ENCODE peak calls at places on chromosomes 5 and 9, in five cellular contexts. P is left ventricle myocardium inferior, Q is RWPE1, D is astrocyte of the cerebellum, K is heart right ventricle. V is an unnamed sample.

GRCh38 chr9:33041459-33042188 is 16.6 kb downstream of the DNAJA1 start:
- DNase-seq in P (no peak), Q (no peak), D (no peak), K (no peak), V (no peak)

GRCh38 chr9:650362-650761 is 191.1 kb upstream of the DMRT1 start:
- DNase-seq in P (no peak), Q (no peak), D (no peak), K (no peak), V (no peak)

GRCh38 chr9:108479989-108480652 is 375.7 kb downstream of the ACTL7B start:
- DNase-seq in P (no peak), Q (no peak), D (no peak), K (no peak), V (no peak)

GRCh38 chr5:87383216-87383615 is 29.5 kb downstream of the CCNH start:
- DNase-seq in P (no peak), Q (no peak), D (no peak), K (no peak), V (no peak)

GRCh38 chr5:176436641-176437040 is 11.5 kb upstream of the FAF2 start:
- DNase-seq in P (no peak), Q (no peak), D (no peak), K (no peak), V (no peak)

GRCh38 chr5:155943516-155944407 is 383.2 kb upstream of the SGCD start:
- DNase-seq in P (peak; percentile 24), Q (peak; percentile 30), D (peak; percentile 35), K (peak; percentile 27), V (no peak)

GRCh38 chr5:58002318-58002717 is 457.6 kb downstream of the PLK2 start:
- DNase-seq in P (no peak), Q (peak; percentile 68), D (no peak), K (no peak), V (no peak)

GRCh38 chr9:70888471-70888870 is 232.9 kb downstream of the TRPM3 start:
- DNase-seq in P (no peak), Q (no peak), D (no peak), K (no peak), V (no peak)

GRCh38 chr9:97982191-97982718 is 886 bp upstream of the ANP32B start:
- DNase-seq in P (no peak), Q (no peak), D (no peak), K (no peak), V (no peak)

GRCh38 chr9:18459958-18460584 is 13.9 kb upstream of the ADAMTSL1 start:
- DNase-seq in P (no peak), Q (peak; percentile 82), D (peak; percentile 84), K (no peak), V (no peak)

GRCh38 chr9:129898205-129898604 is 62.9 kb downstream of the USP20 start:
- DNase-seq in P (no peak), Q (peak; percentile 67), D (no peak), K (no peak), V (no peak)

GRCh38 chr5:62299097-62299496 is 6.9 kb upstream of the KIF2A start:
- DNase-seq in P (no peak), Q (no peak), D (no peak), K (no peak), V (no peak)

GRCh38 chr5:62296998-62297397 is 9.0 kb upstream of the KIF2A start:
- DNase-seq in P (no peak), Q (no peak), D (no peak), K (no peak), V (no peak)

GRCh38 chr5:62299600-62299999 is 6.4 kb upstream of the KIF2A start:
- DNase-seq in P (no peak), Q (no peak), D (no peak), K (no peak), V (no peak)

DNA sequence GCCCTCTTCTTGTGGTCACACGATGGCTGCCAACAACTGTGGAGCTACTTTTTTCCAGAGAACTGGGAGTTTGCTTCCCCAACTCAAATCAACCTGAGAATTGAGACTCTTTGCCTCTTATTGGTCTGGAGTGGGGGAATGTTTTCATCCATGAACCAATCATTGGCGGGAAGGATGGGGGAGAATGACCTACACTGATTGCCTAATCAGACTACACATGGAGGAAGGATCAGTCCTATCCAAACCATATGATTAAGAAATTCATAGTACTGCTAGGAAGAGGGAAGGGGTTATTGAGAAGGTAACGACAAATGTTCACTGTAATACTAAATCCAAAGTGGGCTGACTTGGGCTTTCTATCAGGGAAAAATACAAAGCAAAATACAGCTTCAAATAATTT is 7.9 kb upstream of the KIF2A start:
- DNase-seq in P (no peak), Q (no peak), D (no peak), K (no peak), V (no peak)
- TF ChIP-seq CTCF in P (no peak), Q (no peak), D (no peak), K (no peak), V (no peak)

DNA sequence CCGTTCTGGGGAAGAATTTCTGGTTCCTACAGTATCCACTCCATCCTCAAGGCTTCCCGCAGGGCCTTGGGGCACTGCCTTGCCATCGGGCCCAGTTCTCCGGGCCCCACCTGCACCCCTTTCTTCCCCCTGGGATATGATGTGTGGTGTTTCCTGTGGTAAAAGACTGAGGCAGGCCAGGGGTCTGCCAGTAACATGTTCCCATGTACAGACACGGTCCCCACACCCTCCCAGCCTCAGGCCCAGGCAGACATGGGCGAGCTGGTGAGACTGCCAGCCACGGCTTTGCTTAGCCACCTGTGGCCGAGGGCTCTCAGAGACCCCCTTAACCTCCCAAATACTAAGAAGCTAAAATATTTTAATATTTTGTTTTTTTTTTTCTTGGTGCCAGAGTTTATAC is 46.0 kb downstream of the NDST1 start:
- DNase-seq in P (no peak), Q (no peak), D (no peak), K (no peak), V (no peak)
- TF ChIP-seq CTCF in P (no peak), Q (no peak), D (no peak), K (no peak), V (no peak)

DNA sequence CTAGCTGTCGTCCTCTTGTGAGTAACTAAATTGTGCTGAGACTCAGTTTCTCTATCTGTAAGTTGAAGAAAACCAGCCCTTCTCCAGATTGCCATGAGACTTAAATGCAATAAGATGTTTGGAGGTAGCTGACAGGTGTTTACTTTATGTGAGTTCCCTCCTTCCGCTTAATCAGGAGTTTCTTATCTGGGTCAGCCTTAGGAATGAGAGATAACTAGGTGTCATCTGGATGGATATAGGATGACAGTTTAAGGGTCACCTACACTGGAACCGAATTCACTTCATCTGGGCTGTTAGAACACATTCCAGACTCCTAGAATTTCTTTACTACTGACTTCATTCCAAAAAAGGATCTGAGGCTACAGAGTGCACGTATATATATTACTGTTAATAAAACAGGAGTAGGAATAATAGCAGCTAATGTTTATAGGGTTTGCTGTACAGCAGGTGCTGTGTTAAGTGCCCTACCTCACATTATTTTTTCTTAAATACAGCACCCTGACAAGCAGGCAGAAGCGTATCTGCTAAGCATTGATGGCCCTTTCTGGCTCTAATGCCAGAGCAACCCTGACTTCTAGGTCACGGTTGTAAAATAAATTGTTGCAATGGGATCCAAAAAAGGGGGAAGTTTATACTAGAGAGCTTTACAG is 30.0 kb upstream of the CPEB4 start:
- DNase-seq in P (no peak), Q (no peak), D (no peak), K (no peak), V (no peak)
- TF ChIP-seq CTCF in P (no peak), Q (no peak), D (no peak), K (no peak), V (no peak)

GRCh38 chr9:128420651-128421473 is at the start of gene CERCAM:
- DNase-seq in P (peak; percentile 67), Q (peak; percentile 79), D (no peak), K (peak; percentile 69), V (no peak)
- TF ChIP-seq CTCF in P (no peak), Q (no peak), D (peak; percentile 4), K (no peak), V (no peak)

GRCh38 chr9:95097279-95097678 is 220.2 kb downstream of the FANCC start:
- DNase-seq in P (no peak), Q (no peak), D (no peak), K (no peak), V (no peak)
- TF ChIP-seq CTCF in P (no peak), Q (no peak), D (no peak), K (no peak), V (no peak)

GRCh38 chr5:122774861-122775712 is at the start of gene SNX2:
- DNase-seq in P (peak; percentile 96), Q (peak; percentile 90), D (peak; percentile 55), K (peak; percentile 97), V (peak; percentile 95)
- TF ChIP-seq CTCF in P (peak; percentile 42), Q (no peak), D (no peak), K (peak; percentile 26), V (no peak)

GRCh38 chr9:133366435-133366834 is 9.4 kb downstream of the SURF4 start:
- DNase-seq in P (no peak), Q (no peak), D (no peak), K (no peak), V (no peak)

GRCh38 chr9:133360400-133361393 is 4.3 kb downstream of the SURF2 start:
- DNase-seq in P (no peak), Q (no peak), D (no peak), K (no peak), V (no peak)

GRCh38 chr9:133361507-133362092 is 5.2 kb downstream of the SURF2 start:
- DNase-seq in P (no peak), Q (no peak), D (no peak), K (no peak), V (no peak)

GRCh38 chr9:133359420-133360175 is 3.2 kb downstream of the SURF2 start:
- DNase-seq in P (no peak), Q (no peak), D (no peak), K (no peak), V (peak; percentile 61)

GRCh38 chr9:133362359-133363044 is 6.2 kb downstream of the SURF2 start:
- DNase-seq in P (no peak), Q (no peak), D (no peak), K (no peak), V (no peak)
- TF ChIP-seq CTCF in P (no peak), Q (no peak), D (no peak), K (no peak), V (no peak)

GRCh38 chr5:53874409-53874808 is 314.0 kb downstream of the NDUFS4 start:
- DNase-seq in P (no peak), Q (peak; percentile 53), D (peak; percentile 1), K (no peak), V (no peak)
- TF ChIP-seq CTCF in P (no peak), Q (no peak), D (no peak), K (peak; percentile 17), V (no peak)

DNA sequence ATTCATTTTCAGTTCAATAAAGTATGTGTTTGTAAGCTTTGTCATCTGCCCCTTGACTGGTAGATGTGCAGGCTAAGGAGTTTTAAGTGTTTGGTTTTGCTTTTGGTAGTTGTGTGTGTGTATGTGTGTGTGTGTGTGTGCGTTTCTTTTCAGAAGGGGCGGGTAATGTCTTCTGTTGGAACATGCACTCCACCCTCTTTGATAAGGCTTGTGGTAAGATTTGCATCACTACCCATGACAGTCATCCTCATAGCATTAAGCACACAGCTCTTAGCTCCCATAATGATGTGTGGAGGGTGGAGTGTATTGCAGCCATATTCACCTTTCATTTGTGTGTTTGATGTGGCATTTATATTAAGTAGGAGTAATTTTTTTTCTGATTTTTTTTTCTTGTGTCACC is 92.0 kb upstream of the FSD1L start:
- DNase-seq in P (no peak), Q (peak; percentile 9), D (no peak), K (no peak), V (no peak)
- TF ChIP-seq CTCF in P (no peak), Q (no peak), D (no peak), K (no peak), V (no peak)